ENCODE peak calls at places on chromosomes 11 and 22, in five cellular contexts. Q is endothelial cell of umbilical vein, J is GM23248, S is HCT116, W is mesendoderm. X is an unnamed sample. For H3K79me2, the result is how much of the 10 kb centered on the place peaks cover.

GRCh38 chr22:28442951-28443876 is 236.4 kb downstream of the TTC28 start:
- DNase-seq in Q (peak), J (peak), S (no peak), W (peak), X (no peak)

GRCh38 chr11:125270711-125271110 is 106.2 kb downstream of the PKNOX2 start:
- DNase-seq in Q (no peak), J (peak), S (no peak), W (peak), X (no peak)

GRCh38 chr22:50082961-50083461 is 2.2 kb downstream of the MLC1 start:
- DNase-seq in Q (no peak), J (no peak), S (no peak), W (no peak), X (no peak)

GRCh38 chr22:50199251-50199721 is 1.5 kb upstream of the SELENOO start:
- DNase-seq in Q (no peak), J (no peak), S (no peak), W (no peak), X (no peak)

GRCh38 chr22:27108425-27109114 is 451.2 kb downstream of the MIAT start:
- DNase-seq in Q (peak), J (no peak), S (no peak), W (peak), X (no peak)

GRCh38 chr11:74070713-74071506 is 62.0 kb upstream of the UCP3 start:
- DNase-seq in Q (no peak), J (no peak), S (no peak), W (no peak), X (peak)

GRCh38 chr11:61917357-61918109 is at the start of gene RAB3IL1:
- DNase-seq in Q (peak), J (peak), S (no peak), W (peak), X (peak)

GRCh38 chr11:75100314-75100713 is 3.6 kb upstream of the OR2AT4 start:
- DNase-seq in Q (no peak), J (peak), S (no peak), W (peak), X (peak)

GRCh38 chr22:36818010-36818642 is 1.3 kb upstream of the PVALB start:
- DNase-seq in Q (no peak), J (peak), S (no peak), W (peak), X (peak)

GRCh38 chr11:285894-286220 is 3.1 kb upstream of the PGGHG start:
- DNase-seq in Q (no peak), J (no peak), S (no peak), W (no peak), X (no peak)

GRCh38 chr11:3123761-3124733 is 41.1 kb downstream of the OSBPL5 start:
- DNase-seq in Q (peak), J (peak), S (peak), W (no peak), X (peak)

GRCh38 chr11:58939277-58939676 is at the start of gene GLYATL1:
- DNase-seq in Q (no peak), J (no peak), S (no peak), W (no peak), X (no peak)

GRCh38 chr11:63212742-63213141 is 30.7 kb downstream of the SLC22A25 start:
- DNase-seq in Q (peak), J (peak), S (peak), W (peak), X (peak)

GRCh38 chr11:14907411-14908213 is 15.6 kb upstream of the CYP2R1 start:
- DNase-seq in Q (peak), J (peak), S (no peak), W (peak), X (peak)

GRCh38 chr11:114348200-114349191 is 51.8 kb downstream of the C11orf71 start:
- DNase-seq in Q (peak), J (peak), S (peak), W (peak), X (peak)

GRCh38 chr11:9095421-9095820 is 4.0 kb upstream of the SCUBE2 start:
- DNase-seq in Q (no peak), J (no peak), S (no peak), W (peak), X (no peak)

GRCh38 chr11:27055065-27055682 is 14.6 kb downstream of the BBOX1 start:
- DNase-seq in Q (no peak), J (no peak), S (no peak), W (peak), X (peak)

GRCh38 chr11:32374261-32374711 is 61.1 kb downstream of the WT1 start:
- DNase-seq in Q (peak), J (peak), S (peak), W (peak), X (peak)

GRCh38 chr11:95500466-95500865 is 269.5 kb upstream of the SESN3 start:
- DNase-seq in Q (no peak), J (no peak), S (no peak), W (peak), X (no peak)

GRCh38 chr22:50292643-50293440 is 14.6 kb downstream of the PLXNB2 start:
- DNase-seq in Q (no peak), J (no peak), S (no peak), W (no peak), X (no peak)

GRCh38 chr11:88576741-88577140 is 239.2 kb upstream of the CTSC start:
- DNase-seq in Q (no peak), J (no peak), S (no peak), W (no peak), X (no peak)

GRCh38 chr11:10204021-10204420 is 90.0 kb downstream of the SBF2 start:
- DNase-seq in Q (no peak), J (peak), S (no peak), W (no peak), X (no peak)

GRCh38 chr11:17397311-17398002 is 9.0 kb upstream of the KCNJ11 start:
- DNase-seq in Q (no peak), J (no peak), S (no peak), W (no peak), X (no peak)

GRCh38 chr11:76600124-76600655 is 70.4 kb downstream of the LRRC32 start:
- DNase-seq in Q (no peak), J (no peak), S (no peak), W (no peak), X (no peak)

GRCh38 chr11:126585388-126586302 is 230.2 kb downstream of the ST3GAL4 start:
- DNase-seq in Q (peak), J (peak), S (no peak), W (peak), X (peak)

GRCh38 chr22:20401376-20402020 is 7.5 kb downstream of the ZNF74 start:
- DNase-seq in Q (no peak), J (no peak), S (no peak), W (no peak), X (no peak)

GRCh38 chr11:8597182-8597581 is 3.2 kb upstream of the STK33 start:
- DNase-seq in Q (no peak), J (peak), S (no peak), W (no peak), X (peak)

GRCh38 chr11:118232659-118233058 is 7.8 kb upstream of the JAML start:
- DNase-seq in Q (no peak), J (no peak), S (peak), W (no peak), X (peak)

GRCh38 chr11:12979928-12980689 is 29.0 kb upstream of the RASSF10 start:
- DNase-seq in Q (no peak), J (no peak), S (no peak), W (peak), X (peak)

GRCh38 chr11:24855951-24856350 is 359.1 kb downstream of the LUZP2 start:
- DNase-seq in Q (no peak), J (no peak), S (no peak), W (no peak), X (peak)

GRCh38 chr11:2211113-2211971 is 39.7 kb upstream of the TH start:
- DNase-seq in Q (no peak), J (no peak), S (peak), W (no peak), X (no peak)

GRCh38 chr11:119680899-119681370 is 48.1 kb downstream of the NECTIN1 start:
- DNase-seq in Q (no peak), J (no peak), S (no peak), W (no peak), X (peak)
- H3K79me2 ChIP-seq in Q (under half), J (under half), S (under half), W (under half), X (under half)

GRCh38 chr22:46087336-46087690 is 63.0 kb upstream of the PPARA start:
- DNase-seq in Q (no peak), J (no peak), S (no peak), W (no peak), X (no peak)

GRCh38 chr22:46088541-46089311 is 61.6 kb upstream of the PPARA start:
- DNase-seq in Q (peak), J (peak), S (no peak), W (no peak), X (no peak)

GRCh38 chr22:46089426-46090041 is 60.8 kb upstream of the PPARA start:
- DNase-seq in Q (no peak), J (no peak), S (no peak), W (no peak), X (no peak)

GRCh38 chr22:46086577-46087335 is 63.6 kb upstream of the PPARA start:
- DNase-seq in Q (no peak), J (peak), S (no peak), W (no peak), X (no peak)

DNA sequence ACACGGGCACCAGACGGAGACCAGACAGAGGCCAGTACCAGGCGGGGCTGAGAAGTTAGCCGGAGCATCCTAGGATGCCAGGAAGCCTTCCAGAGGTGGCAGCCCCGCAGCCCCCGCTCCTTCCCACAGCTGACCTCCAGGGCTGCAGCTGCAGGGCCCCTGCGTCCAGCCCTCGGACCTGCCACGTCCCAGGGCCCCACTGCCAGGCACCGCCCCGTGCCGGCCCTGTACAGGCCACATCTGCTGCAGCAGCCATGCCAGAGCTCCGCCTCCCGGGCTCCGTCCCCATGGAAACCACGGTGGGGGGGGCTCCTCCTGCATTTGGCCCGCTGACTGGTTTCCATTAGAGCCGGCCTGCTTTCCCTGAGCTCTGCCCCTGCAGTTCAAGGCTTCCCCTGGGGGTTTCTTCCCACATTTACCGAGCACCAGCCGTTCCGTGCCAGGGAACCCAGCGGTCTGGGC is 62.5 kb upstream of the PPARA start:
- DNase-seq in Q (peak), J (peak), S (no peak), W (peak), X (no peak)
- H3K79me2 ChIP-seq in Q (half or more), J (half or more), S (half or more), W (under half), X (half or more)

GRCh38 chr11:34588701-34589100 is 32.2 kb upstream of the EHF start:
- DNase-seq in Q (no peak), J (no peak), S (no peak), W (no peak), X (no peak)

GRCh38 chr11:34586655-34587281 is 34.1 kb upstream of the EHF start:
- DNase-seq in Q (no peak), J (no peak), S (no peak), W (no peak), X (peak)

GRCh38 chr11:34585870-34586654 is 34.8 kb upstream of the EHF start:
- DNase-seq in Q (peak), J (peak), S (peak), W (peak), X (peak)

GRCh38 chr11:34588023-34588422 is 32.9 kb upstream of the EHF start:
- DNase-seq in Q (no peak), J (no peak), S (no peak), W (no peak), X (no peak)

DNA sequence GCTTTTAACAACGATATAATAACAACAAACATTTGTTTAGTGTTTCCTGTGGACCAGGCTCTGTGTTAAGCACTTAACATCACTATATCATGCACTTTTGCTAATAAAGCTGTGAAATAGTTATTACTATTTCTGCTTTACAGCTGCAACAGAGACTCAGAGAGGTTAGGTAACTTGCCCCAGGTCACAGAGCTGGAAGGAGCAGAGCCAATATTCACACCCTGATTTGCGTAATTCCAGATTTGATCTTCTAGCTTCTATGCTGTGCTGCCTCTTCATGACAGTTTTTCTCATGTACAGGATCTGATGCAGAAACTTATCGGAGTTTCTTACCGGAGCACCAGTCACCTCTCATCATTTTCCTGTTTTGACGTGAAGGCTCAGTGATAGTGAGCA is 33.6 kb upstream of the EHF start:
- DNase-seq in Q (no peak), J (no peak), S (no peak), W (no peak), X (no peak)
- H3K79me2 ChIP-seq in Q (under half), J (under half), S (under half), W (under half), X (under half)

DNA sequence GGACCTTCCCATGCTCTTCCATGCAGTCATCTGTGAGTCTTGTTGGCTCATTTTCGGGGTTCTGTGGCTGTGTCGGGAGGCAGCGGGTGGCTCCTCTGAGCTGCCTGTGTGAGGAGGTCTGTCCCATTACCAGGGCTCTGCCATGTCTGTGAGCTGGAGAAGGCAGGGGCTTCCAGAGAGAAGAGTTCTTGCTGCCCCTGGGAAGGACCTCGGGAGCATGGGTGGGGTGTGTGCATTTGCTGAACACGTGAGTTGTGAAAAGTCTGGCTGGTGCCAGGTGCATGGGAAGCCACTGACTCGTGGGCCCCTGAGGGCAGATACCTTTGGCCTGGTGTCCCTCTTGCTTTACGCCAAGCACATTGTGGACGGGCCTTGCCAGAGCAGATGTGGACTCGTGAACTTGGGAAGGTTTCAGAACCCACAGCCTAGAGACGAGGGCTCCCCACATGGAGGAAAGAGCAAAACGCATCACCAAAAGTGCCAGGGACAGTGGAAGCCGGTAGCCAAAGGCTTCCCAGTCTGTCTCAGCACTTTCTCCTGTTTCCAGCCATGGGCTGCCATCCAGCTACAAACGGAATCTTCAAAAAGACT is 1324.5 kb downstream of the BRD1 start:
- DNase-seq in Q (no peak), J (no peak), S (no peak), W (no peak), X (no peak)
- H3K79me2 ChIP-seq in Q (under half), J (under half), S (under half), W (under half), X (under half)

DNA sequence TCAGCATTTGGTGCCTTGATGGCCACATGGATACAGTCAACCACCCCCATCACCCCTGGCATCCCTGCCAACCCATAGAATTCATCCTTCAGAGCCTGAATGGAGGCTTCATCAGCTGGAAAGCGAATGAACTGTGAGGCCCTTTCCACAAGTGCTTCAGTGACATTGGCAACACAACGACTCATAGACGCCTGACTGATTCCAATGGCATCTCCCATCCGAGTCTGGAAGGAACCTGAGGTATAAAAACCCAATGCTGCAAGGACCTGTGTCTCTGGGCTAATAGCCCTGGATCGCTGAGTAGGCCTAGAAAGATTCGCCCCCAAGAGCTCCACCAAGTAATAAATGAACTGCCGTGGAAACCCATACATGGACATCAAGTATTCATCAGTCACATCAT is 1.3 kb downstream of the HARBI1 start:
- DNase-seq in Q (no peak), J (peak), S (no peak), W (peak), X (peak)
- H3K79me2 ChIP-seq in Q (under half), J (half or more), S (under half), W (under half), X (under half)